ENCODE peak calls at places on chromosomes 5 and 9, in four cellular contexts. H, E, X and L are unnamed samples.

GRCh38 chr5:15786884-15787283 is 286.9 kb downstream of the FBXL7 start:
- DNase-seq in H (no peak), E (no peak), X (no peak), L (no peak)

GRCh38 chr5:543755-544674 is 19.8 kb upstream of the SLC9A3 start:
- DNase-seq in H (no peak), E (no peak), X (peak; percentile 75), L (peak; percentile 64)

GRCh38 chr5:142866563-142867275 is 96.5 kb downstream of the ARHGAP26 start:
- DNase-seq in H (peak; percentile 70), E (peak; percentile 6), X (peak; percentile 58), L (no peak)

GRCh38 chr5:159071382-159071781 is 28.3 kb downstream of the EBF1 start:
- DNase-seq in H (no peak), E (no peak), X (no peak), L (no peak)

GRCh38 chr5:134976841-134977240 is 9.1 kb downstream of the CATSPER3 start:
- DNase-seq in H (no peak), E (no peak), X (no peak), L (no peak)

GRCh38 chr9:135961277-135961705 is at the start of gene UBAC1:
- DNase-seq in H (peak; percentile 94), E (peak; percentile 95), X (peak; percentile 96), L (peak; percentile 99)

GRCh38 chr5:136066705-136067271 is 38.0 kb downstream of the TGFBI start:
- DNase-seq in H (peak; percentile 38), E (no peak), X (no peak), L (no peak)

GRCh38 chr5:133995903-133996563 is 8.7 kb downstream of the VDAC1 start:
- DNase-seq in H (no peak), E (no peak), X (no peak), L (no peak)

GRCh38 chr9:129879103-129879699 is 43.9 kb downstream of the USP20 start:
- DNase-seq in H (no peak), E (no peak), X (no peak), L (no peak)

GRCh38 chr5:61228691-61229280 is 66.5 kb upstream of the SMIM15 start:
- DNase-seq in H (peak; percentile 41), E (no peak), X (no peak), L (no peak)

GRCh38 chr9:114662081-114662989 is 4.7 kb upstream of the TEX53 start:
- DNase-seq in H (peak; percentile 47), E (peak; percentile 33), X (peak; percentile 40), L (peak; percentile 37)

GRCh38 chr5:37771203-37771611 is 68.6 kb downstream of the GDNF start:
- DNase-seq in H (no peak), E (no peak), X (no peak), L (no peak)

GRCh38 chr9:92642041-92642451 is 27.9 kb downstream of the IPPK start:
- DNase-seq in H (no peak), E (no peak), X (no peak), L (no peak)

GRCh38 chr5:111511174-111512025 is 935 bp downstream of the STARD4 start:
- DNase-seq in H (peak; percentile 40), E (no peak), X (no peak), L (no peak)

GRCh38 chr9:27183701-27184100 is 74.7 kb downstream of the TEK start:
- DNase-seq in H (no peak), E (no peak), X (no peak), L (no peak)

GRCh38 chr9:8268881-8269280 is 469.3 kb upstream of the DMAC1 start:
- DNase-seq in H (no peak), E (no peak), X (no peak), L (no peak)

GRCh38 chr5:80474929-80475328 is 13.0 kb upstream of the FAM151B start:
- DNase-seq in H (no peak), E (no peak), X (no peak), L (no peak)

GRCh38 chr9:13142776-13143175 is 136.7 kb downstream of the MPDZ start:
- DNase-seq in H (no peak), E (no peak), X (no peak), L (no peak)

GRCh38 chr9:36424289-36425055 is 24.4 kb upstream of the RNF38 start:
- DNase-seq in H (no peak), E (no peak), X (no peak), L (no peak)

GRCh38 chr9:34151398-34151797 is 24.9 kb upstream of the DCAF12 start:
- DNase-seq in H (no peak), E (no peak), X (no peak), L (no peak)